ENCODE peak calls at places on chromosomes 7 and 10, in seven cellular contexts. N is mammary epithelial cell, E is GM23248, O is astrocyte, C is DND-41, G is H1, X is PC-3. Z is an unnamed sample.

GRCh38 chr10:69749180-69750010 is 52.3 kb upstream of the COL13A1 start:
- DNase-seq in N (no peak), E (peak; percentile 69), O (peak; percentile 50), C (no peak), G (no peak), X (no peak), Z (no peak)

GRCh38 chr10:62071846-62072281 is 170.4 kb downstream of the ARID5B start:
- DNase-seq in N (no peak), E (peak; percentile 73), O (peak; percentile 77), C (no peak), G (no peak), X (peak; percentile 59), Z (no peak)

GRCh38 chr7:96021533-96021932 is 249.2 kb downstream of the DYNC1I1 start:
- DNase-seq in N (peak; percentile 55), E (peak; percentile 41), O (no peak), C (no peak), G (no peak), X (peak; percentile 34), Z (no peak)

GRCh38 chr10:80500572-80501380 is 36.9 kb upstream of the SH2D4B start:
- DNase-seq in N (no peak), E (no peak), O (no peak), C (no peak), G (no peak), X (no peak), Z (peak; percentile 63)

GRCh38 chr10:14386202-14386593 is 55.5 kb upstream of the FRMD4A start:
- DNase-seq in N (peak; percentile 93), E (peak; percentile 92), O (peak; percentile 97), C (no peak), G (no peak), X (peak; percentile 36), Z (peak; percentile 73)

GRCh38 chr7:44077681-44078091 is 4.6 kb downstream of the POLM start:
- DNase-seq in N (no peak), E (no peak), O (no peak), C (peak; percentile 66), G (no peak), X (no peak), Z (no peak)

GRCh38 chr7:137661634-137662033 is 185.1 kb downstream of the DGKI start:
- DNase-seq in N (no peak), E (no peak), O (no peak), C (no peak), G (no peak), X (no peak), Z (no peak)

GRCh38 chr10:113480828-113481502 is 71.9 kb upstream of the HABP2 start:
- DNase-seq in N (peak; percentile 16), E (no peak), O (no peak), C (no peak), G (no peak), X (peak; percentile 69), Z (peak; percentile 66)

GRCh38 chr7:73557397-73558257 is at the start of gene BCL7B:
- DNase-seq in N (peak; percentile 66), E (peak; percentile 86), O (no peak), C (peak; percentile 78), G (peak; percentile 87), X (peak; percentile 76), Z (peak; percentile 47)

GRCh38 chr10:116184448-116184794 is 88.6 kb downstream of the GFRA1 start:
- DNase-seq in N (no peak), E (no peak), O (no peak), C (no peak), G (no peak), X (no peak), Z (no peak)

DNA sequence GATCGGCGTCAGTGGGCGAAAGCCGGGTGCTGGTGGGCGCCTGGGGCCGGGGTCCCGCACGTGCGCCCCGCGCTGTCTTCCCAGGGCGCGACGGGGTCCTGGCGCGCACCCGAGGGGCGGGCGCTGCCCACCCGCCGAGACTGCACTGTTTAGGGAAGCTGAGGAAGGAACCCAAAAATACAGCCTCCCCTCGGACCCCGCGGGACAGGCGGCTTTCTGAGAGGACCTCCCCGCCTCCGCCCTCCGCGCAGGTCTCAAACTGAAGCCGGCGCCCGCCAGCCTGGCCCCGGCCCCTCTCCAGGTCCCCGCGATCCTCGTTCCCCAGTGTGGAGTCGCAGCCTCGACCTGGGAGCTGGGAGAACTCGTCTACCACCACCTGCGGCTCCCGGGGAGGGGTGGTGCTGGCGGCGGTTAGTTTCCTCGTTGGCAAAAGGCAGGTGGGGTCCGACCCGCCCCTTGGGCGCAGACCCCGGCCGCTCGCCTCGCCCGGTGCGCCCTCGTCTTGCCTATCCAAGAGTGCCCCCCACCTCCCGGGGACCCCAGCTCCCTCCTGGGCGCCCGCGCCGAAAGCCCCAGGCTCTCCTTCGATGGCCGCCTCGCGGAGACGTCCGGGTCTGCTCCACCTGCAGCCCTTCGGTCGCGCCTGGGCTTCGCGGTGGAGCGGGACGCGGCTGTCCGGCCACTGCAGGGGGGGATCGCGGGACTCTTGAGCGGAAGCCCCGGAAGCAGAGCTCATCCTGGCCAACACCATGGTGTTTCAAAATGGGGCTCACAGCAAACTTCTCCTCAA is 1.1 kb downstream of the EGFR start:
- DNase-seq in N (peak; percentile 27), E (peak; percentile 61), O (no peak), C (no peak), G (peak; percentile 61), X (peak; percentile 35), Z (peak; percentile 62)
- TF ChIP-seq EZH2 in N (no peak), E (no peak), O (no peak), C (no peak), G (peak; percentile 52), X (no peak), Z (no peak)

DNA sequence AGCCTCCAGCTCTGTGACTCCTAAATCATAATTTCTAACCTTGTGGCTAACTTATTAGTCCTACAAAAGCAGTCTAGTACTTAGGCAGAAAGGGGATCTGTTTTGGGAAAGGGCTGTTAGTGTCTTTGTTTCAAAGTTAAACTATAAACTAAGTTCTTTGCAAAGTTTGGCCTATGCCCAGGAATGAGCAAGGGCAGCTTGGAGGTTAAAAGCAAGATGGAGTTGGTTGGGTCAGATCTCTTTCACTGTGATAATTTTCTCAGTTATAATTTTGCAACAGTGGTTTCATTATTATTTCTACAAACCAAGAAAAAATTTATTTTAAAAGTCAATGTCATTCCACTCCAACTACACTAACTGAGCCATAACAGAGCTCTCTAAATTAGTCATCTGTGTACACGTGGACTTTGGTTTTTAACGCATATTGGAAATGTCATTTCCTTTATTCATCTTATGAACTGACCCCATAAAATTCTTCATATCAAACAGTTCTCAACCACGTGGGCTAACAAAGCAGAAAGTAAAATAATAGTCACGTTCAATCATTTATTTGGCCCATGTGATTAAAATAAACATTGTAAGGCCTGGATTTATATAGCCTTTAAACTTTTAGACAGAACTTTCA is 143.2 kb upstream of the C7orf33 start:
- DNase-seq in N (no peak), E (no peak), O (no peak), C (no peak), G (no peak), X (peak; percentile 52), Z (no peak)
- H3K4me2 ChIP-seq in N (no peak overlapping the region), E (no peak overlapping the region), O (no peak overlapping the region), C (no peak overlapping the region), G (no peak overlapping the region), X (no peak overlapping the region), Z (no peak overlapping the region)

GRCh38 chr7:80661729-80662128 is 23.3 kb downstream of the CD36 start:
- DNase-seq in N (no peak), E (peak; percentile 7), O (no peak), C (no peak), G (no peak), X (peak; percentile 16), Z (no peak)
- H3K4me3 ChIP-seq in N (no peak overlapping the region), E (no peak overlapping the region), O (no peak overlapping the region), C (no peak overlapping the region), G (no peak overlapping the region), X (no peak overlapping the region), Z (no peak overlapping the region)

GRCh38 chr10:28801869-28802268 is 124.5 kb downstream of the BAMBI start:
- DNase-seq in N (no peak), E (no peak), O (no peak), C (no peak), G (no peak), X (peak; percentile 78), Z (peak; percentile 66)
- TF ChIP-seq EZH2 in N (no peak), E (no peak), O (no peak), C (no peak), G (no peak), X (no peak), Z (no peak)

DNA sequence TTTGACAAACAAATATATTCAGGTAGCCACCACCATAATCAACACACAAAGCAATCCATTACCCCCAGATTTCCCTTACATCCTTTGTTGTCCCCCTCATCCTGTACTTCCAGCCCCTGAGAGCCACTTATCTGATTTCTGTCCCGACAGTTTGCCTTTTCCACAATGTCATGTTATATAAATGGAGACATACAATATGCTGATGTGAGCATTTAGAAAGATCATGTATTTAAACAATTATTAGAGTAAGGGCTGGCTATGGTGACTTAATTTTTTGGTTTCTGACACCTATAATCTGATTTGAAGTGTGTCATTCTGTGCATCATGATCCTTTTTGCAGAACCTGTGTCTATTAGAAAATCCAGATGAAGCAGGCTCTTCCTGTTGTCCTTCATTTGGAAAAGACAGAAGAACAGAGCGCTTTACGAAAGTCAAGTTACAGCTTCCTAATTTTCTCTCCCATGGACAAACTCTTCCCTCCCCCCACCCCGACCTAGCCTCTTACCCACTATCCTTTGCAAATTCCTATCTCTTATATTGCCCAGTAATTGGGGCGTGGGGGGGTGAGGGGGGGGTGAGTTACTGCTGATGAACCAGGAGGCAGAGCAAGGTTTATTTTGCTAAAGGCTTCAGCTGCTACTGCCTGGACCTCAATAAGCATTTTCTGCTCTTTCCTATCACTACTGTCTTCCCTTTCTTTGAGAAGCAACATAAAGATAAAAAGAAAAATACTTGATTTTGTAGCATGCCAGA is 252.4 kb upstream of the C7orf33 start:
- DNase-seq in N (no peak), E (no peak), O (no peak), C (no peak), G (no peak), X (no peak), Z (no peak)
- H3K4me2 ChIP-seq in N (peak overlapping the region; percentile 99), E (no peak overlapping the region), O (no peak overlapping the region), C (no peak overlapping the region), G (no peak overlapping the region), X (no peak overlapping the region), Z (no peak overlapping the region)

GRCh38 chr10:125060486-125060850 is 99.9 kb downstream of the CTBP2 start:
- DNase-seq in N (peak; percentile 56), E (peak; percentile 88), O (peak; percentile 84), C (no peak), G (no peak), X (no peak), Z (no peak)
- H3K4me3 ChIP-seq in N (no peak overlapping the region), E (peak overlapping the region; percentile 52), O (peak overlapping the region; percentile 17), C (no peak overlapping the region), G (no peak overlapping the region), X (no peak overlapping the region), Z (no peak overlapping the region)

DNA sequence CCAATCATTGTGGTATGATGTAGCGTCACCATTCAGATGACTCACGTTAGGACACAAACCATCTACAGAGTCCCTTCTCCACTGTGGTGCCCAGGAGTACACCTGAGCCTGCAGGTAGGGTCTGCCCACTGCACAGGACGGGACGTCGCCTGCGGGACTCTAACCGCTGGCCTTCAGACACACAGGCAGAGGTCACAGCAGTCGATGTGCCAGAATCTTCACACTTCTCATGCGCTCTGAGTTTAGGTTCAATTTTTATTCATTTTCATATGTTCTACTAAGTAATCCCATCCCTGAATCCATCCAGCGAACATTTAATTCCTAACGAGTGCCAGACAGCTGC is 73.4 kb downstream of the CXCL12 start:
- DNase-seq in N (no peak), E (no peak), O (no peak), C (no peak), G (no peak), X (no peak), Z (no peak)
- TF ChIP-seq EZH2 in N (no peak), E (no peak), O (no peak), C (no peak), G (no peak), X (no peak), Z (no peak)

Z was measured in PC-9.